ENCODE peak calls at places on chromosomes 1 and 21, in four cellular contexts. One of them, this sample, is unnamed.

GRCh38 chr1:109184657-109185056 is 29.1 kb upstream of the SARS1 start:
- DNase-seq in tibial nerve: no peak
- DNase-seq in lower lobe of right lung: peak; percentile 72
- DNase-seq in cardiac muscle cell: no peak
- DNase-seq in this sample: no peak

GRCh38 chr1:100657876-100658715 is 61.4 kb upstream of the VCAM1 start:
- DNase-seq in tibial nerve: no peak
- DNase-seq in lower lobe of right lung: no peak
- DNase-seq in cardiac muscle cell: peak; percentile 29
- DNase-seq in this sample: no peak

GRCh38 chr21:37758997-37759396 is 157.3 kb downstream of the KCNJ6 start:
- DNase-seq in tibial nerve: no peak
- DNase-seq in lower lobe of right lung: no peak
- DNase-seq in cardiac muscle cell: peak; percentile 47
- DNase-seq in this sample: no peak

GRCh38 chr1:56676571-56677035 is 31.5 kb downstream of the PRKAA2 start:
- DNase-seq in tibial nerve: no peak
- DNase-seq in lower lobe of right lung: no peak
- DNase-seq in cardiac muscle cell: no peak
- DNase-seq in this sample: no peak

GRCh38 chr1:226972931-226973330 is 32.8 kb downstream of the COQ8A start:
- DNase-seq in tibial nerve: no peak
- DNase-seq in lower lobe of right lung: no peak
- DNase-seq in cardiac muscle cell: no peak
- DNase-seq in this sample: no peak

GRCh38 chr21:42674351-42674940 is 21.0 kb downstream of the PDE9A start:
- DNase-seq in tibial nerve: no peak
- DNase-seq in lower lobe of right lung: no peak
- DNase-seq in cardiac muscle cell: peak; percentile 38
- DNase-seq in this sample: peak; percentile 86

GRCh38 chr1:41843378-41843777 is 75.3 kb downstream of the HIVEP3 start:
- DNase-seq in tibial nerve: no peak
- DNase-seq in lower lobe of right lung: no peak
- DNase-seq in cardiac muscle cell: peak; percentile 78
- DNase-seq in this sample: no peak

GRCh38 chr21:31887596-31887920 is 14.7 kb downstream of the HUNK start:
- DNase-seq in tibial nerve: no peak
- DNase-seq in lower lobe of right lung: no peak
- DNase-seq in cardiac muscle cell: no peak
- DNase-seq in this sample: peak; percentile 74

GRCh38 chr21:18041012-18041411 is 203.6 kb upstream of the CHODL start:
- DNase-seq in tibial nerve: no peak
- DNase-seq in lower lobe of right lung: no peak
- DNase-seq in cardiac muscle cell: peak; percentile 8
- DNase-seq in this sample: no peak

GRCh38 chr1:203153051-203153988 is 22.3 kb downstream of the MYBPH start:
- DNase-seq in tibial nerve: no peak
- DNase-seq in lower lobe of right lung: no peak
- DNase-seq in cardiac muscle cell: peak; percentile 34
- DNase-seq in this sample: no peak

GRCh38 chr1:159122005-159122621 is 45.5 kb upstream of the AIM2 start:
- DNase-seq in tibial nerve: no peak
- DNase-seq in lower lobe of right lung: no peak
- DNase-seq in cardiac muscle cell: peak; percentile 85
- DNase-seq in this sample: no peak

GRCh38 chr1:165629848-165630628 is 996 bp upstream of the MGST3 start:
- DNase-seq in tibial nerve: no peak
- DNase-seq in lower lobe of right lung: no peak
- DNase-seq in cardiac muscle cell: no peak
- DNase-seq in this sample: no peak

GRCh38 chr1:156749429-156750118 is 1.9 kb downstream of the HDGF start:
- DNase-seq in tibial nerve: no peak
- DNase-seq in lower lobe of right lung: peak; percentile 36
- DNase-seq in cardiac muscle cell: no peak
- DNase-seq in this sample: no peak

GRCh38 chr1:81375884-81376548 is 424.7 kb upstream of the ADGRL2 start:
- DNase-seq in tibial nerve: no peak
- DNase-seq in lower lobe of right lung: no peak
- DNase-seq in cardiac muscle cell: no peak
- DNase-seq in this sample: no peak

GRCh38 chr1:109719337-109719837 is 7.3 kb downstream of the GSTM5 start:
- DNase-seq in tibial nerve: no peak
- DNase-seq in lower lobe of right lung: no peak
- DNase-seq in cardiac muscle cell: peak; percentile 61
- DNase-seq in this sample: no peak

GRCh38 chr1:70075751-70076150 is 129.6 kb downstream of the LRRC40 start:
- DNase-seq in tibial nerve: no peak
- DNase-seq in lower lobe of right lung: no peak
- DNase-seq in cardiac muscle cell: no peak
- DNase-seq in this sample: no peak

GRCh38 chr1:3367376-3367775 is 87.1 kb upstream of the ARHGEF16 start:
- DNase-seq in tibial nerve: no peak
- DNase-seq in lower lobe of right lung: no peak
- DNase-seq in cardiac muscle cell: no peak
- DNase-seq in this sample: no peak

GRCh38 chr1:42784946-42785693 is at the start of gene TMEM269:
- DNase-seq in tibial nerve: no peak
- DNase-seq in lower lobe of right lung: peak; percentile 51
- DNase-seq in cardiac muscle cell: peak; percentile 26
- DNase-seq in this sample: peak; percentile 32

GRCh38 chr1:64470670-64471217 is 815 bp downstream of the CACHD1 start:
- DNase-seq in tibial nerve: no peak
- DNase-seq in lower lobe of right lung: peak; percentile 54
- DNase-seq in cardiac muscle cell: peak; percentile 30
- DNase-seq in this sample: peak; percentile 30

GRCh38 chr1:119718409-119718808 is 6.7 kb downstream of the PHGDH start:
- DNase-seq in tibial nerve: no peak
- DNase-seq in lower lobe of right lung: no peak
- DNase-seq in cardiac muscle cell: no peak
- DNase-seq in this sample: no peak

GRCh38 chr1:205248793-205249601 is 21.3 kb downstream of the TMCC2 start:
- DNase-seq in tibial nerve: peak; percentile 49
- DNase-seq in lower lobe of right lung: peak; percentile 79
- DNase-seq in cardiac muscle cell: peak; percentile 68
- DNase-seq in this sample: peak; percentile 84

GRCh38 chr1:25771246-25772114 is 28.5 kb upstream of the SELENON start:
- DNase-seq in tibial nerve: no peak
- DNase-seq in lower lobe of right lung: peak; percentile 65
- DNase-seq in cardiac muscle cell: no peak
- DNase-seq in this sample: peak; percentile 80

GRCh38 chr1:2969870-2970291 is 51.4 kb upstream of the ACTRT2 start:
- DNase-seq in tibial nerve: no peak
- DNase-seq in lower lobe of right lung: no peak
- DNase-seq in cardiac muscle cell: no peak
- DNase-seq in this sample: no peak

GRCh38 chr1:171486048-171486519 is 754 bp downstream of the PRRC2C start:
- DNase-seq in tibial nerve: no peak
- DNase-seq in lower lobe of right lung: no peak
- DNase-seq in cardiac muscle cell: peak; percentile 76
- DNase-seq in this sample: no peak

GRCh38 chr1:94094466-94095111 is 26.4 kb downstream of the ABCA4 start:
- DNase-seq in tibial nerve: peak; percentile 64
- DNase-seq in lower lobe of right lung: peak; percentile 59
- DNase-seq in cardiac muscle cell: peak; percentile 92
- DNase-seq in this sample: peak; percentile 92

GRCh38 chr1:97832490-97832889 is 88.3 kb downstream of the DPYD start:
- DNase-seq in tibial nerve: no peak
- DNase-seq in lower lobe of right lung: no peak
- DNase-seq in cardiac muscle cell: peak; percentile 72
- DNase-seq in this sample: peak; percentile 53

GRCh38 chr1:206739411-206740076 is 31.0 kb upstream of the IL19 start:
- DNase-seq in tibial nerve: no peak
- DNase-seq in lower lobe of right lung: no peak
- DNase-seq in cardiac muscle cell: no peak
- DNase-seq in this sample: no peak

GRCh38 chr1:63902844-63903589 is 129.2 kb downstream of the ROR1 start:
- DNase-seq in tibial nerve: no peak
- DNase-seq in lower lobe of right lung: no peak
- DNase-seq in cardiac muscle cell: peak; percentile 41
- DNase-seq in this sample: no peak

GRCh38 chr1:203593723-203594122 is 32.9 kb upstream of the ATP2B4 start:
- DNase-seq in tibial nerve: no peak
- DNase-seq in lower lobe of right lung: no peak
- DNase-seq in cardiac muscle cell: no peak
- DNase-seq in this sample: no peak

GRCh38 chr1:202343652-202344349 is 2.1 kb upstream of the UBE2T start:
- DNase-seq in tibial nerve: no peak
- DNase-seq in lower lobe of right lung: no peak
- DNase-seq in cardiac muscle cell: peak; percentile 59
- DNase-seq in this sample: no peak

GRCh38 chr1:6545276-6545934 is 8.9 kb downstream of the NOL9 start:
- DNase-seq in tibial nerve: no peak
- DNase-seq in lower lobe of right lung: no peak
- DNase-seq in cardiac muscle cell: no peak
- DNase-seq in this sample: no peak

GRCh38 chr1:11967028-11967547 is 13.2 kb upstream of the MFN2 start:
- DNase-seq in tibial nerve: no peak
- DNase-seq in lower lobe of right lung: no peak
- DNase-seq in cardiac muscle cell: peak; percentile 58
- DNase-seq in this sample: no peak

GRCh38 chr1:161197560-161198205 is 1.2 kb downstream of the ADAMTS4 start:
- DNase-seq in tibial nerve: no peak
- DNase-seq in lower lobe of right lung: no peak
- DNase-seq in cardiac muscle cell: no peak
- DNase-seq in this sample: no peak

DNA sequence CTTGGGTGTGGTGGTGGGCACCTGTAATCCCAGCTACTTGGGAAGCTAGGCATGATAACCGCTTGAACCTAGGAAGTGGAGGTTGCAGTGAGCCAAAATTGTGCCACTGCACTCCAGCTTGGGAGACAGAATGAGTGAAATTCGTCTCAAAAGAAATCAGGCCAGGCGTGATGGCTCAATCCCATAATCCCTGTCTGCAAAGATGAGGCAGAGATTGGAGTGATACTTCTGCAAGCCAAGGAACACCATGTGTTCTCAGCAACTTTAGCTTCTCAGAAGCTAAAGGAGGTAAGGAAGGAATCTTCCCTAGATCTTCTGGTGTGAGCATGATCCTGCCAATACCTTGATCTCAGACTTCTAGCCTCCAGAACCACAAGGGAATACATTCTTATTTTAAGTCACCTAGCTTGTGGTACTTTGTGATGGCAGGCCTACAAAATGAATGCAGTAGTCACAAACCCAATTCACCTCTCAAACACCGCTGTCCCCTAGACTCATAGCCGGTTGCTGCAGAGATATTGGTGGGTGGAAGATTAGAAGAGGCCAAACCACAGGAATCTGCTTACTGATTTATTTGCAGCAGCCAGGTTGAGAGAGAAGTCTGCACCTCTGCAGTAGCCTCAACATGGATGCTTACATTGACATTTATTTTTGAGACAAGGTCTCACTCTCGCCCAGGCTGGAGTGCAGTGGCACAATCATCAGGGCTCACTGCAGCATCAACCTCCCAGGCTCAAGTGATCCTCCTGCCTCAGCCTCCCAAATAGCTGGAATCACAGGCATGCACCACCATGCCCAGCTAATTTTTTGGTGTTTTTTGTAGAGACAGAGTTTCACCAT is 18.6 kb downstream of the L1TD1 start:
- DNase-seq in tibial nerve: no peak
- DNase-seq in lower lobe of right lung: no peak
- DNase-seq in cardiac muscle cell: no peak
- DNase-seq in this sample: no peak
- H3K4me1 ChIP-seq in tibial nerve: no peaks in the 10 kb centered on the region
- H3K4me1 ChIP-seq in lower lobe of right lung: no peaks in the 10 kb centered on the region
- H3K4me1 ChIP-seq in cardiac muscle cell: no peaks in the 10 kb centered on the region
- H3K4me1 ChIP-seq in this sample: no peaks in the 10 kb centered on the region

DNA sequence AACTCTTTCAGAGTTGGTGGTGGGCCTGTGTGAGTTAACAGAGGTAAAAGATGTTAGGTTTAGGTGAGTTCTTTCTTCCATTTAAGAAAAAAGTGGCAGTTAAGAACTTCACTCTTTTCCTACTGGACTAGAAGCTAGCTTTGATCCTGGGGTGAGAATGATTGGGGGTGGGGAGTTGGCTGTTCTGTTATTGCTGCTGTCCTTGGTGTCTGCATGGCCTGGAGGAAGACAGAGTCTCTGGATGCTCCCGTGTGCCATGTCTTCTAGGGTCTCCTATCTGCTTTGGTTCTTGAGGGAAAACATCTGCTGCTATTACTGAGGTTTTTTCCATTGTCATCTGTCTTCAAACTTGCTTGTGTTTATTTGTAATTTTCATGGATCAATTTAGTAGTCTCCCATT is 275.7 kb downstream of the HLX start:
- DNase-seq in tibial nerve: no peak
- DNase-seq in lower lobe of right lung: no peak
- DNase-seq in cardiac muscle cell: no peak
- DNase-seq in this sample: no peak
- H3K4me3 ChIP-seq in tibial nerve: no peak overlapping the region
- H3K4me3 ChIP-seq in lower lobe of right lung: no peak overlapping the region
- H3K4me3 ChIP-seq in cardiac muscle cell: no peak overlapping the region
- H3K4me3 ChIP-seq in this sample: no peak overlapping the region

GRCh38 chr1:15620155-15620545 is 2.9 kb downstream of the DDI2 start:
- DNase-seq in tibial nerve: no peak
- DNase-seq in lower lobe of right lung: no peak
- DNase-seq in cardiac muscle cell: peak; percentile 51
- DNase-seq in this sample: no peak

GRCh38 chr1:15618685-15619525 is 1.6 kb downstream of the DDI2 start:
- DNase-seq in tibial nerve: no peak
- DNase-seq in lower lobe of right lung: no peak
- DNase-seq in cardiac muscle cell: peak; percentile 69
- DNase-seq in this sample: no peak

GRCh38 chr1:15622707-15623373 is 5.6 kb downstream of the DDI2 start:
- DNase-seq in tibial nerve: no peak
- DNase-seq in lower lobe of right lung: no peak
- DNase-seq in cardiac muscle cell: no peak
- DNase-seq in this sample: no peak

GRCh38 chr1:15621975-15622374 is 4.7 kb downstream of the DDI2 start:
- DNase-seq in tibial nerve: no peak
- DNase-seq in lower lobe of right lung: no peak
- DNase-seq in cardiac muscle cell: peak; percentile 46
- DNase-seq in this sample: no peak

GRCh38 chr1:15620890-15621682 is 3.8 kb downstream of the DDI2 start:
- DNase-seq in tibial nerve: no peak
- DNase-seq in lower lobe of right lung: no peak
- DNase-seq in cardiac muscle cell: no peak
- DNase-seq in this sample: no peak
- H3K4me1 ChIP-seq in tibial nerve: peaks cover 79% of the 10 kb centered on the region
- H3K4me1 ChIP-seq in lower lobe of right lung: peaks cover 80% of the 10 kb centered on the region
- H3K4me1 ChIP-seq in cardiac muscle cell: peaks cover 33% of the 10 kb centered on the region
- H3K4me1 ChIP-seq in this sample: peaks cover 2% of the 10 kb centered on the region

GRCh38 chr1:66933887-66934700 is 9.3 kb downstream of the MIER1 start:
- DNase-seq in tibial nerve: no peak
- DNase-seq in lower lobe of right lung: no peak
- DNase-seq in cardiac muscle cell: no peak
- DNase-seq in this sample: no peak
- H3K4me3 ChIP-seq in tibial nerve: no peak overlapping the region
- H3K4me3 ChIP-seq in lower lobe of right lung: peak overlapping the region; percentile 1
- H3K4me3 ChIP-seq in cardiac muscle cell: no peak overlapping the region
- H3K4me3 ChIP-seq in this sample: peak overlapping the region; percentile 13

GRCh38 chr1:184937729-184938128 is 36.6 kb downstream of the NIBAN1 start:
- DNase-seq in tibial nerve: no peak
- DNase-seq in lower lobe of right lung: no peak
- DNase-seq in cardiac muscle cell: no peak
- DNase-seq in this sample: no peak
- H3K4me1 ChIP-seq in tibial nerve: peaks cover 17% of the 10 kb centered on the region
- H3K4me1 ChIP-seq in lower lobe of right lung: no peaks in the 10 kb centered on the region
- H3K4me1 ChIP-seq in cardiac muscle cell: no peaks in the 10 kb centered on the region
- H3K4me1 ChIP-seq in this sample: peaks cover 4% of the 10 kb centered on the region

This sample was measured in right cardiac atrium.